ENCODE peak calls at places on chromosomes 12 and 14, in five cellular contexts. Z is NT2/D1; C is activated naive CD4-positive, alpha-beta T cell treated with Interleukin-2 at 50 U/mL for 16 hours; K is T-helper 2 cell; L is adipocyte. O is an unnamed sample.

GRCh38 chr12:52223411-52224039 is 9.5 kb upstream of the KRT7 start:
- DNase-seq in Z (no peak), C (no peak), K (no peak), L (no peak), O (no peak)

GRCh38 chr14:80269338-80269935 is 58.1 kb upstream of the DIO2 start:
- DNase-seq in Z (no peak), C (no peak), K (no peak), L (peak), O (no peak)

GRCh38 chr12:49283541-49284429 is 11.2 kb upstream of the PRPH start:
- DNase-seq in Z (no peak), C (no peak), K (no peak), L (no peak), O (no peak)

GRCh38 chr12:115203661-115204060 is 519.7 kb upstream of the TBX3 start:
- DNase-seq in Z (no peak), C (no peak), K (no peak), L (peak), O (no peak)

GRCh38 chr12:94712852-94713545 is 62.6 kb upstream of the TMCC3 start:
- DNase-seq in Z (no peak), C (no peak), K (no peak), L (no peak), O (no peak)

GRCh38 chr14:26775765-26776577 is 178.1 kb upstream of the NOVA1 start:
- DNase-seq in Z (no peak), C (no peak), K (no peak), L (peak), O (no peak)

GRCh38 chr14:21367582-21368144 is 16.2 kb downstream of the SUPT16H start:
- DNase-seq in Z (no peak), C (no peak), K (no peak), L (no peak), O (no peak)

GRCh38 chr14:101492716-101493115 is 68.6 kb upstream of the DIO3 start:
- DNase-seq in Z (no peak), C (no peak), K (no peak), L (no peak), O (no peak)

GRCh38 chr12:8452976-8453616 is 2.7 kb upstream of the CLEC6A start:
- DNase-seq in Z (no peak), C (no peak), K (no peak), L (no peak), O (no peak)

GRCh38 chr12:1580526-1580925 is 13.9 kb downstream of the FBXL14 start:
- DNase-seq in Z (no peak), C (no peak), K (no peak), L (no peak), O (no peak)

GRCh38 chr12:110314308-110314707 is 33.3 kb downstream of the ATP2A2 start:
- DNase-seq in Z (no peak), C (no peak), K (no peak), L (peak), O (no peak)

GRCh38 chr14:93906341-93907329 is 20.5 kb upstream of the FAM181A start:
- DNase-seq in Z (peak), C (peak), K (no peak), L (peak), O (peak)

GRCh38 chr12:121530600-121531355 is 50.0 kb downstream of the KDM2B start:
- DNase-seq in Z (peak), C (peak), K (peak), L (peak), O (peak)

GRCh38 chr12:673849-674248 is 10.6 kb upstream of the NINJ2 start:
- DNase-seq in Z (no peak), C (no peak), K (no peak), L (no peak), O (no peak)

GRCh38 chr12:26121841-26122680 is 2.8 kb downstream of the BHLHE41 start:
- DNase-seq in Z (no peak), C (peak), K (no peak), L (peak), O (peak)

GRCh38 chr12:52877242-52877641 is 27.6 kb downstream of the KRT8 start:
- DNase-seq in Z (no peak), C (no peak), K (no peak), L (no peak), O (no peak)

GRCh38 chr14:100119251-100119650 is 40.2 kb downstream of the DEGS2 start:
- DNase-seq in Z (no peak), C (no peak), K (no peak), L (no peak), O (no peak)

GRCh38 chr12:114399664-114400211 is 6.2 kb downstream of the TBX5 start:
- DNase-seq in Z (peak), C (no peak), K (no peak), L (no peak), O (peak)

GRCh38 chr12:95953000-95953399 is 9.9 kb downstream of the AMDHD1 start:
- DNase-seq in Z (no peak), C (no peak), K (no peak), L (no peak), O (no peak)

GRCh38 chr12:6195665-6196535 is 4.3 kb upstream of the CD9 start:
- DNase-seq in Z (peak), C (peak), K (peak), L (peak), O (peak)

GRCh38 chr12:16939871-16940306 is 333.9 kb upstream of the LMO3 start:
- DNase-seq in Z (peak), C (no peak), K (no peak), L (peak), O (peak)

GRCh38 chr12:98788396-98788795 is 143.3 kb downstream of the APAF1 start:
- DNase-seq in Z (no peak), C (no peak), K (no peak), L (no peak), O (no peak)

GRCh38 chr14:101044741-101045140 is 141.2 kb upstream of the RTL1 start:
- DNase-seq in Z (no peak), C (no peak), K (no peak), L (no peak), O (no peak)

GRCh38 chr12:98955284-98955683 is 310.2 kb downstream of the APAF1 start:
- DNase-seq in Z (peak), C (no peak), K (no peak), L (no peak), O (peak)

GRCh38 chr12:71164166-71164876 is 6.5 kb upstream of the TSPAN8 start:
- DNase-seq in Z (no peak), C (no peak), K (no peak), L (no peak), O (no peak)

GRCh38 chr14:100102156-100102785 is 37.0 kb downstream of the EVL start:
- DNase-seq in Z (no peak), C (no peak), K (no peak), L (no peak), O (no peak)

GRCh38 chr14:70011098-70011497 is 131.9 kb downstream of the SMOC1 start:
- DNase-seq in Z (no peak), C (no peak), K (no peak), L (no peak), O (no peak)

GRCh38 chr12:94621662-94622359 is 28.5 kb downstream of the TMCC3 start:
- DNase-seq in Z (no peak), C (peak), K (no peak), L (no peak), O (no peak)

GRCh38 chr14:105098316-105098715 is 33.1 kb upstream of the GPR132 start:
- DNase-seq in Z (no peak), C (no peak), K (no peak), L (no peak), O (no peak)

GRCh38 chr12:93322784-93323183 is 54.9 kb upstream of the NUDT4 start:
- DNase-seq in Z (no peak), C (no peak), K (no peak), L (no peak), O (no peak)

GRCh38 chr14:72559227-72559626 is 334.7 kb downstream of the DPF3 start:
- DNase-seq in Z (no peak), C (no peak), K (no peak), L (no peak), O (no peak)

GRCh38 chr12:117901631-117902030 is 67.2 kb downstream of the KSR2 start:
- DNase-seq in Z (no peak), C (no peak), K (no peak), L (no peak), O (no peak)

GRCh38 chr12:130817804-130818203 is 21.2 kb downstream of the STX2 start:
- DNase-seq in Z (no peak), C (no peak), K (no peak), L (no peak), O (no peak)

GRCh38 chr14:53109028-53109687 is 44.0 kb downstream of the DDHD1 start:
- DNase-seq in Z (no peak), C (peak), K (no peak), L (no peak), O (no peak)

GRCh38 chr14:22898302-22898894 is 15.4 kb downstream of the REM2 start:
- DNase-seq in Z (no peak), C (no peak), K (no peak), L (peak), O (no peak)

GRCh38 chr14:22333408-22334274 is 255.4 kb downstream of the DAD1 start:
- DNase-seq in Z (peak), C (no peak), K (no peak), L (peak), O (no peak)